ENCODE peak calls at places on chromosomes 5 and 9, in nine cellular contexts. S is heart left ventricle; O is A673; Z is CD8-positive, alpha-beta T cell; F is lung; A is mammary epithelial cell; W is GM23248; L is body of pancreas; X is IMR-90. M is an unnamed sample. For H3K36me3, the result is how much of the 10 kb centered on the place peaks cover.

GRCh38 chr5:43171926-43172325 is 20.1 kb upstream of the NIM1K start:
- DNase-seq in A (no peak), Z (no peak), F (no peak), L (no peak), S (no peak), W (peak), O (no peak), X (peak), M (no peak)

GRCh38 chr5:75156585-75156984 is 80.1 kb downstream of the ANKRD31 start:
- DNase-seq in F (no peak), W (peak), A (peak), S (no peak), O (peak), Z (no peak), X (no peak), L (no peak), M (no peak)

GRCh38 chr9:116058421-116058820 is 95.2 kb upstream of the PAPPA start:
- DNase-seq in W (no peak), Z (no peak), X (no peak), O (no peak), F (no peak), L (no peak), A (peak), S (no peak), M (no peak)

GRCh38 chr9:93011114-93011513 is 47.4 kb upstream of the SUSD3 start:
- DNase-seq in Z (no peak), A (no peak), L (no peak), S (no peak), F (no peak), O (no peak), X (no peak), W (no peak), M (no peak)

GRCh38 chr5:76376141-76376900 is 26.8 kb upstream of the IQGAP2 start:
- DNase-seq in A (peak), L (no peak), W (peak), Z (no peak), S (no peak), F (no peak), O (no peak), X (peak), M (peak)

GRCh38 chr9:132698989-132699388 is 28.7 kb downstream of the GTF3C4 start:
- DNase-seq in A (no peak), Z (no peak), L (peak), S (no peak), O (peak), F (peak), X (no peak), W (no peak), M (no peak)

GRCh38 chr9:129237195-129237611 is 59.1 kb upstream of the IER5L start:
- DNase-seq in W (peak), X (peak), O (peak), S (peak), A (peak), Z (peak), L (no peak), F (no peak), M (peak)

GRCh38 chr5:64914396-64914795 is 145.7 kb downstream of the CWC27 start:
- DNase-seq in S (no peak), X (peak), O (no peak), F (no peak), A (no peak), L (no peak), W (peak), Z (no peak), M (no peak)

GRCh38 chr5:111901303-111901702 is 144.3 kb upstream of the NREP start:
- DNase-seq in A (no peak), X (no peak), L (no peak), S (no peak), Z (no peak), O (no peak), W (no peak), F (no peak), M (no peak)

GRCh38 chr9:131982683-131983239 is 96.9 kb downstream of the MED27 start:
- DNase-seq in X (peak), W (peak), F (no peak), Z (no peak), A (peak), L (no peak), S (no peak), O (peak), M (no peak)

GRCh38 chr9:124809211-124809610 is 32.3 kb downstream of the OLFML2A start:
- DNase-seq in W (no peak), L (no peak), Z (no peak), A (no peak), F (no peak), S (peak), X (no peak), O (no peak), M (no peak)

GRCh38 chr9:93112116-93112863 is 16.3 kb downstream of the CARD19 start:
- DNase-seq in F (no peak), S (peak), O (no peak), Z (no peak), W (no peak), X (no peak), L (no peak), A (no peak), M (no peak)

GRCh38 chr5:84376346-84376745 is 8.3 kb downstream of the EDIL3 start:
- DNase-seq in L (no peak), S (no peak), F (no peak), W (no peak), X (no peak), Z (no peak), O (no peak), A (no peak), M (no peak)

GRCh38 chr5:133408322-133408721 is 204.0 kb downstream of the FSTL4 start:
- DNase-seq in F (no peak), W (no peak), O (no peak), A (no peak), Z (no peak), S (no peak), L (no peak), X (no peak), M (no peak)

GRCh38 chr5:38509185-38509584 is 47.3 kb downstream of the LIFR start:
- DNase-seq in F (no peak), L (no peak), X (peak), A (peak), S (no peak), W (peak), Z (no peak), O (peak), M (peak)
- H3K36me3 ChIP-seq in F (under half), L (under half), X (under half), A (under half), S (under half), W (under half), Z (under half), O (under half), M (under half)

GRCh38 chr9:126481862-126482261 is 131.9 kb upstream of the LMX1B start:
- DNase-seq in X (no peak), L (no peak), W (no peak), Z (no peak), O (no peak), A (no peak), S (no peak), F (no peak), M (no peak)

GRCh38 chr9:126485662-126486061 is 128.1 kb upstream of the LMX1B start:
- DNase-seq in O (no peak), F (no peak), X (no peak), A (no peak), S (no peak), Z (no peak), L (no peak), W (no peak), M (no peak)

GRCh38 chr9:126482361-126483044 is 131.2 kb upstream of the LMX1B start:
- DNase-seq in W (peak), Z (no peak), O (no peak), S (peak), L (no peak), A (no peak), F (no peak), X (peak), M (peak)

GRCh38 chr9:126486276-126486675 is 127.5 kb upstream of the LMX1B start:
- DNase-seq in Z (no peak), O (no peak), S (no peak), W (no peak), X (no peak), A (no peak), F (no peak), L (no peak), M (no peak)

GRCh38 chr9:126483468-126484056 is 130.2 kb upstream of the LMX1B start:
- DNase-seq in A (no peak), X (no peak), O (no peak), F (no peak), W (no peak), Z (no peak), L (no peak), S (no peak), M (no peak)
- H3K36me3 ChIP-seq in A (under half), X (under half), O (under half), F (under half), W (under half), Z (under half), L (under half), S (under half), M (under half)

DNA sequence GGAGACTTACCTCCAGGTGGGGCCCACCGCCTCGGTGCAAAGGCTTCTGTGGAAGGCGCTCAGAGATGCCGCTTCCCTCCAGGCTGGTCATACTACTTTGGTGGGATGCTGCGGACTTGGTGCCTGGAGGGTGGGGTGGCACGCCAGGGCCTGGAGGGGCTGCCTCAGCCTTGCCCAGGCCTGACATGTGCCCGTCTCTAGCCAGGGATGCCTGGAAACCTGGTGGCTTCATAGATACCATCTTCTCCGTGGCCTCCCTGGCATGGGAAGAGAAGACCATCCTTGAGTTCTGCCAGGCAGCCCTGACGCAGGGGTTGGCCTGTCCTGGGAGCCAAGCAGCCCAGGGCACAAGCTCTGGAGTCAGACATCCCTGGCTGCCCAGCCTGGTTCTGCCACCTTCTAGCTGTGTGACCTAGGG is 28.3 kb downstream of the ORM2 start:
- DNase-seq in A (no peak), L (no peak), S (no peak), Z (no peak), F (no peak), W (no peak), O (no peak), X (no peak), M (no peak)
- H3K36me3 ChIP-seq in A (under half), L (under half), S (under half), Z (half or more), F (under half), W (under half), O (half or more), X (half or more), M (half or more)

GRCh38 chr5:9066349-9066748 is 479.5 kb downstream of the SEMA5A start:
- DNase-seq in A (no peak), O (no peak), S (no peak), L (no peak), W (no peak), Z (no peak), X (no peak), F (no peak), M (no peak)
- H3K36me3 ChIP-seq in A (under half), O (under half), S (under half), L (under half), W (under half), Z (under half), X (under half), F (under half), M (under half)

GRCh38 chr5:5486122-5486521 is 63.6 kb downstream of the ICE1 start:
- DNase-seq in O (no peak), A (no peak), S (no peak), L (no peak), X (no peak), W (no peak), F (no peak), Z (no peak), M (no peak)
- H3K36me3 ChIP-seq in O (under half), A (under half), S (under half), L (under half), X (under half), W (under half), F (under half), Z (under half), M (under half)

GRCh38 chr9:37953775-37954437 is 50.0 kb upstream of the SLC25A51 start:
- DNase-seq in W (peak), X (peak), F (no peak), S (peak), Z (no peak), O (peak), L (no peak), A (peak), M (peak)
- H3K36me3 ChIP-seq in W (under half), X (half or more), F (under half), S (under half), Z (under half), O (under half), L (under half), A (under half), M (under half)

DNA sequence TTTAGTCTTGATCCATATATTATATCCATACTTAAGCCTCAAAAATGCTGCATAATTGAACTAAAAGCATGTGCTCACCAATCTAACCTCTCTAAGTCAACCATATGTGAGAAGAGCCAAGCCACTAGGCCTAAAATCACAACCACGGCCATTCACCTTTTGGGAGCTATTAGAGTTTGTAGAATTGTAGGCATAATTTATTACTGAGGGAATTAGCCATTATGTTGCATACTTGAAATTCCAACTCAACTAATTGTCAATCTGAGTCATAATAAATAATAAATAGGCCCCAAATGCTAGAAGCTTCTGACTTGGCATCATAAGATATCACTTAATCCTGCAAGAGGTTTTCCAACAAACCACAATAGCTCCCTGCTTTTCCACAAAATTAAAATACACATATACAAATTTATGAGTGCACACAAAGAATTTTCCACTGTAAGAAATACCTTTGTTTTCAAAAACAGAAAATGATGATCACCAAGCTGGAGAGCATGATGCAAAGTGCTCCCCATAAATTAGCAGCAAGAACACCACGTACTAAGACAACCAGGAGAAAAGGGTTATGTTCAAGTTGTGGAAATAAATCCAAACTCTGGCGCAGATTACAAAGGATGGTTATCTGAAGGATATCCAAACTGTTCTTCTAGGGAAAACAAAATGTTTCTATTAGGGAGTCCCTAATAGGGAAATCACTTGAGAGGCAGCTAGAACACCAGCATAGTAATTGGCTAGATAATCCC is 250.0 kb upstream of the SLC30A5 start:
- DNase-seq in F (no peak), W (no peak), L (no peak), O (no peak), A (no peak), S (no peak), Z (no peak), X (no peak), M (no peak)
- H3K36me3 ChIP-seq in F (under half), W (under half), L (under half), O (under half), A (under half), S (under half), Z (under half), X (under half), M (under half)

DNA sequence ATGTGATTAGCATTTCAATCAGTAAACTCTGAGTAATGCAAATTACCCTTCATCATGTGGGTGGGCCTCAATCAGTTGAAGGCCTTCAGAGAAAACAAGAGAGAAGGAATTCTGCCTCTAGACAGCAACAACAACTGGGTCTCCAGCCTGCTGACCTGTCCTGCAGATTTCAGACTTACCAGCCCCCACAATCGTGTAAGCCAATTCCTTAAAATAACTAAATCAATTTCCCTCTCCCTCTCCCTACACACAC is 41.7 kb upstream of the FBXW11 start:
- DNase-seq in O (no peak), X (no peak), Z (no peak), S (no peak), L (no peak), A (no peak), F (no peak), W (no peak), M (no peak)
- H3K36me3 ChIP-seq in O (under half), X (under half), Z (half or more), S (under half), L (under half), A (under half), F (under half), W (under half), M (half or more)

GRCh38 chr5:168513861-168514428 is 15.2 kb upstream of the FBLL1 start:
- DNase-seq in S (no peak), Z (no peak), O (no peak), X (no peak), A (no peak), L (no peak), F (no peak), W (peak), M (no peak)
- H3K36me3 ChIP-seq in S (under half), Z (half or more), O (half or more), X (half or more), A (half or more), L (under half), F (half or more), W (half or more), M (half or more)